ENCODE peak calls at places on chromosomes 16 and 17, in six cellular contexts. E is T1000; J is pulmonary artery endothelial cell; W is PC-3; K is BE2C; T is activated CD4-positive, alpha-beta T cell treated with anti-CD3 and anti-CD28 coated beads, Interleukin-2, amount 10 ng/mL, durations not matched to agents 7 days and 5 days. F is an unnamed sample.

GRCh38 chr17:32156656-32157055 is 14.4 kb downstream of the RHOT1 start:
- DNase-seq in E (no peak), K (no peak), W (no peak), T (no peak), J (no peak), F (no peak)

GRCh38 chr16:66948034-66948821 is 12.8 kb upstream of the CES3 start:
- DNase-seq in J (no peak), W (no peak), T (no peak), K (no peak), E (no peak), F (no peak)

GRCh38 chr17:64003526-64004121 is 5.5 kb downstream of the PRR29 start:
- DNase-seq in K (no peak), J (no peak), T (no peak), E (no peak), W (no peak), F (peak)

GRCh38 chr17:32692179-32692578 is 184.7 kb downstream of the MYO1D start:
- DNase-seq in J (no peak), E (no peak), K (no peak), T (no peak), W (no peak), F (no peak)

GRCh38 chr17:78759203-78759968 is 22.7 kb downstream of the CYTH1 start:
- DNase-seq in E (no peak), W (no peak), K (peak), J (no peak), T (peak), F (no peak)

GRCh38 chr16:24700549-24701392 is 28.7 kb upstream of the TNRC6A start:
- DNase-seq in W (peak), E (peak), K (no peak), T (no peak), J (peak), F (peak)

GRCh38 chr17:36608794-36609497 is 7.6 kb downstream of the MRM1 start:
- DNase-seq in K (peak), W (peak), J (no peak), E (peak), T (no peak), F (no peak)

GRCh38 chr17:67602974-67603373 is 114.8 kb upstream of the NOL11 start:
- DNase-seq in K (peak), E (no peak), W (peak), J (no peak), T (peak), F (no peak)

GRCh38 chr17:79033741-79034501 is 10.0 kb downstream of the C1QTNF1 start:
- DNase-seq in T (no peak), W (no peak), E (no peak), K (peak), J (no peak), F (no peak)

GRCh38 chr17:17015221-17015620 is 27.0 kb upstream of the MPRIP start:
- DNase-seq in J (no peak), K (no peak), W (peak), T (no peak), E (no peak), F (no peak)

GRCh38 chr16:20303012-20303411 is 24.3 kb downstream of the GP2 start:
- DNase-seq in K (no peak), E (no peak), J (no peak), W (no peak), T (no peak), F (no peak)

GRCh38 chr16:49411121-49411970 is 37.7 kb downstream of the C16orf78 start:
- DNase-seq in W (no peak), E (no peak), K (no peak), T (no peak), J (no peak), F (no peak)

GRCh38 chr16:88872650-88873331 is 6.3 kb upstream of the PABPN1L start:
- DNase-seq in T (no peak), E (no peak), W (no peak), J (no peak), K (no peak), F (no peak)

GRCh38 chr17:35774499-35774898 is 13.8 kb downstream of the C17orf50 start:
- DNase-seq in W (peak), K (peak), E (peak), J (no peak), T (no peak), F (no peak)

GRCh38 chr17:43769426-43769825 is 9.4 kb downstream of the DUSP3 start:
- DNase-seq in W (no peak), K (no peak), E (no peak), T (no peak), J (no peak), F (no peak)

GRCh38 chr17:40679523-40679907 is 14.5 kb upstream of the KRT222 start:
- DNase-seq in K (no peak), W (no peak), E (no peak), J (no peak), T (no peak), F (no peak)

GRCh38 chr17:74750327-74751069 is 2.1 kb downstream of the NHERF1 start:
- DNase-seq in T (no peak), E (no peak), K (no peak), J (no peak), W (peak), F (no peak)

GRCh38 chr17:81821603-81822311 is 11.3 kb downstream of the MCRIP1 start:
- DNase-seq in K (peak), W (peak), E (no peak), T (peak), J (peak), F (no peak)

GRCh38 chr16:89900885-89901284 is 17.8 kb upstream of the MC1R start:
- DNase-seq in W (no peak), K (no peak), J (no peak), T (no peak), E (no peak), F (no peak)